ENCODE peak calls at places on chromosome 6, in five cellular contexts. I is sigmoid colon, J is mammary epithelial cell, X is hepatocyte, M is lung. O is an unnamed sample. For H3K4me1, the result is how much of the 10 kb centered on the place peaks cover.

GRCh38 chr6:27836783-27837635 is 75.2 kb downstream of the OR2B2 start:
- DNase-seq in I (peak), J (peak), M (peak), X (peak), O (peak)

GRCh38 chr6:10166031-10166430 is 248.8 kb downstream of the TFAP2A start:
- DNase-seq in M (no peak), J (no peak), I (no peak), X (no peak), O (no peak)

GRCh38 chr6:18360188-18360587 is 27.0 kb upstream of the RNF144B start:
- DNase-seq in X (no peak), J (no peak), M (no peak), I (no peak), O (no peak)

GRCh38 chr6:28225056-28225834 is at the start of gene ZSCAN9:
- DNase-seq in M (peak), J (peak), X (peak), I (peak), O (peak)

GRCh38 chr6:21676769-21677168 is 83.2 kb downstream of the SOX4 start:
- DNase-seq in I (no peak), X (no peak), J (no peak), M (no peak), O (no peak)

GRCh38 chr6:17038316-17038715 is 63.5 kb upstream of the STMND1 start:
- DNase-seq in I (no peak), M (no peak), J (no peak), X (no peak), O (no peak)

GRCh38 chr6:84648444-84648843 is 116.0 kb downstream of the TBX18 start:
- DNase-seq in J (no peak), M (no peak), I (no peak), X (no peak), O (no peak)

GRCh38 chr6:132362318-132363185 is 38.7 kb downstream of the MOXD1 start:
- DNase-seq in J (no peak), M (no peak), I (no peak), X (peak), O (no peak)

GRCh38 chr6:112298816-112299281 is 44.5 kb upstream of the LAMA4 start:
- DNase-seq in M (no peak), J (peak), X (no peak), I (no peak), O (no peak)

GRCh38 chr6:166626177-166627038 is 643 bp downstream of the RPS6KA2 start:
- DNase-seq in M (peak), X (peak), I (no peak), J (peak), O (peak)

GRCh38 chr6:30207619-30208295 is 5.4 kb downstream of the TRIM26 start:
- DNase-seq in J (peak), X (no peak), I (no peak), M (no peak), O (no peak)

GRCh38 chr6:36373368-36374009 is 14.0 kb downstream of the ETV7 start:
- DNase-seq in I (no peak), M (no peak), X (no peak), J (peak), O (no peak)

GRCh38 chr6:151948007-151948745 is 140.7 kb downstream of the ESR1 start:
- DNase-seq in I (no peak), J (no peak), X (no peak), M (no peak), O (no peak)

GRCh38 chr6:28953039-28953872 is 29.5 kb upstream of the TRIM27 start:
- DNase-seq in X (peak), M (peak), J (peak), I (no peak), O (peak)

GRCh38 chr6:53312355-53312754 is 36.4 kb downstream of the ELOVL5 start:
- DNase-seq in J (no peak), M (no peak), X (no peak), I (no peak), O (no peak)

GRCh38 chr6:10621227-10621626 is 73.2 kb downstream of the C6orf52 start:
- DNase-seq in I (no peak), J (no peak), M (no peak), X (peak), O (no peak)

GRCh38 chr6:157668690-157669089 is 154.4 kb upstream of the SNX9 start:
- DNase-seq in J (no peak), X (no peak), M (peak), I (no peak), O (no peak)

GRCh38 chr6:125558907-125559306 is 190.5 kb upstream of the HEY2 start:
- DNase-seq in X (peak), M (no peak), J (peak), I (no peak), O (no peak)

GRCh38 chr6:28137458-28138020 is 4.1 kb upstream of the ZKSCAN8 start:
- DNase-seq in M (no peak), I (no peak), X (peak), J (no peak), O (no peak)

GRCh38 chr6:33192105-33192646 is at the start of gene COL11A2:
- DNase-seq in M (no peak), X (no peak), J (no peak), I (no peak), O (peak)

GRCh38 chr6:332671-333070 is 40.4 kb downstream of the DUSP22 start:
- DNase-seq in J (peak), M (no peak), I (no peak), X (no peak), O (no peak)

GRCh38 chr6:116253188-116253504 is 729 bp downstream of the TSPYL4 start:
- DNase-seq in M (no peak), X (no peak), I (no peak), J (no peak), O (no peak)

GRCh38 chr6:30884521-30885480 is 482 bp downstream of the DDR1 start:
- DNase-seq in I (peak), X (peak), M (peak), J (peak), O (peak)

GRCh38 chr6:11909696-11910132 is 102.4 kb upstream of the HIVEP1 start:
- DNase-seq in X (no peak), M (no peak), I (no peak), J (peak), O (no peak)

DNA sequence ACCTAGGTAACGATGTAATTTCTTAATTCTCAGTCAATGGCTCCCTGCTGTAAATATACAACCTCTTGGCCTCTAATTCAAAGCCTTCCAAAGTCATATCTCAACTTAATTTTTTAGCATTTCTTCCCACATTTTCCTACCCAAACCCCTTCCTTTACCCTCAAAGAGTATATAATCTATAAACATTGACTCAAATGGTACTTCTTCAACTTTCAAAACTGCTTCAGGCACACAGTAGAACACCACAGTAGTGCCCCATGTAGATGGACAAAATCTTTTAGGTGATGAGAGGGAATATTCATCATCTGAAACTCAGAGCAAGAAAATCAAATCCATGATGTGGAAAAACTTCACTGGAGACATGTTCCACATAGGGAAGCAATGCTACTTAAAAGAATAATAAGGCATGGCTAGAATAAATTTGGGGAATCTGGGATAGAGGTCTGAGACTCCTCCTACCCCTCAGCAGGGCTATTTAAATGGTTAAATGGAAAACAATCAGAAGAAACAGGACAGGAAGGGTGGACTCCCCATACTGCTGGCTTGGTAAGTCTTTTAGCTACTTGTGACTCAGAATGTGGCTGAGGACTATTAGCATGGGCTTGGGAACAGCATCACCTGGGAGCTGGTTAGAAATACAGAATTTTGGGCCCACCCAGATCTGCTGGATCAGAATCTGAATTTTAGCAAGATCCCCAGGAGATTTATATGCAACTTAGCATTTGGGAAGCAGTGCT is 6.4 kb downstream of the SLC22A2 start:
- DNase-seq in J (no peak), X (no peak), I (no peak), M (no peak), O (no peak)
- H3K4me1 ChIP-seq in J (under half), X (under half), I (under half), M (under half), O (under half)

GRCh38 chr6:95815389-95816056 is 200.3 kb upstream of the FUT9 start:
- DNase-seq in J (no peak), M (no peak), X (peak), I (no peak), O (no peak)
- H3K4me1 ChIP-seq in J (under half), M (under half), X (under half), I (under half), O (under half)

GRCh38 chr6:26029570-26029856 is 57.7 kb upstream of the HFE start:
- DNase-seq in X (no peak), M (no peak), I (no peak), J (no peak), O (no peak)

GRCh38 chr6:26027491-26028211 is 59.6 kb upstream of the HFE start:
- DNase-seq in J (no peak), X (no peak), I (no peak), M (no peak), O (no peak)

GRCh38 chr6:26028753-26029569 is 58.3 kb upstream of the HFE start:
- DNase-seq in X (no peak), J (no peak), I (no peak), M (no peak), O (no peak)

GRCh38 chr6:26026833-26027490 is 60.3 kb upstream of the HFE start:
- DNase-seq in X (peak), M (peak), I (peak), J (peak), O (peak)

DNA sequence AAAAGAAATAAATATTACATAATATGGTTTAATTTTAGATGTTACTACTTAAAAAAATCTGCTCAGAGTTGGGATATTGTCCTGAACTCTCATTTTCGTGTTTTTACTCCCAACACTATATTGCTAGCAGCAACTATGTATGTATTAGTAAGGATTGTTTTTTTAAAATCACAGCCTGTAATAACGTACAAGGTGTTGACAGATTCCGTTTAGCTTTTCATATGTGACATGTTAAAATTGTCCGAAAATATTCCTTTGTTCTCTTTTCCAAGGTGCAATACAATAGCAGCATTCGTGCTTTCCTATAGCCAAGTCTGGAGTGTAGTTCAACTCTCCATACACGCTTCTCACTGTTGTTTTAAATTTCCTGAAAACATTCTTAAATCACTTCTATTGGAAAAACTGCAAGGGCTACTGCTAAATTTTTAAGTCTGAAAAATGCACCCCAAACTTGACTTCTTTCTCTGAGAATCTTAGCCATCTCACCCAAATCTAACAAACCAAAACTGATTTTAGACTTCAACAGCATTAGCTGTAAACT is 58.9 kb upstream of the HFE start:
- DNase-seq in J (no peak), M (no peak), X (no peak), I (no peak), O (no peak)
- H3K4me1 ChIP-seq in J (under half), M (under half), X (under half), I (under half), O (under half)

DNA sequence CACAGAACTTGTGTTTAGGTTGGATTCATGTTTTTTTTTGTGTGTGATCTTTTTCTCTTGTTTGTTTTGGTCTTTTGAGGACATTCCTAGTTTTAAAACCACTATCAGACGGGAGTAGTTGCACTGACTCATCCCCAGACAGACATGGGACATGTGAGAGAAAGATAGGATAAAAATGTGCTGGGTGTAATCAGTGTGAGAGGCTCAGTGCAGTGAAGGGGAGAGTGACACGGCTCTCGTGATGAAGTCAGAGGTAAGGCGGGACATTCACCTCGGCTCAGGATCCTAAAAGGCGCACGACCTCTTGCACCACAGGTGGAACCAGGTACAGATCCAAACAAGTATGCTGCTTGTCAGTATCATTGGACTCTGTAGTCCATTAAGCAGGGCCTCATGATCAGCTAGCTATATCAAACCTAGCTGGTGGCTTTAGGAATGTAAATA is 17.9 kb downstream of the FOXO3 start:
- DNase-seq in X (peak), M (no peak), J (no peak), I (no peak), O (no peak)
- H3K4me1 ChIP-seq in X (half or more), M (under half), J (under half), I (half or more), O (half or more)

GRCh38 chr6:142867988-142868818 is 76.8 kb downstream of the HIVEP2 start:
- DNase-seq in M (peak), J (no peak), I (no peak), X (no peak), O (no peak)
- H3K4me1 ChIP-seq in M (under half), J (under half), I (under half), X (under half), O (half or more)

GRCh38 chr6:6002809-6003333 is 3.9 kb downstream of the NRN1 start:
- DNase-seq in X (no peak), M (no peak), J (no peak), I (no peak), O (no peak)
- H3K4me1 ChIP-seq in X (under half), M (under half), J (under half), I (under half), O (half or more)

DNA sequence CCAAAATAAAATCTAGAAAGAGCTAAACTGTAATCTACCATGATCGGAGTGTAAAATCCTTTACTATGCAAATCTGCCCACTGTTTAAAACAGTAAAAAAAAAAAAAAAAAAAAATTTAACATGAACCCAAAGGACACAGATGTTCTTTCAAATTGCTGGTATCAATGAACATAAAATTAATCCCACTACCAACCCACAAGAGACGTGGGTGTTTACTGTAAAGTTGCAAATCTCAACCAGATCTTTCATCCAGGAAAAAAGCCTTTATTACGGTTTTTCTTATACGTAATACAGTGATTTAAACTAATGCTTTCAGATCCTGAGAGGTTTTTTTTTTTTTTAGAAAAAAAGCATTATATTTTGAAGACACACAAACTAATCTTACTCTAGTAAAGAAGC is 2.5 kb downstream of the CDK19 start:
- DNase-seq in J (no peak), I (no peak), X (no peak), M (no peak), O (no peak)
- H3K4me1 ChIP-seq in J (under half), I (under half), X (under half), M (under half), O (under half)

GRCh38 chr6:35230498-35230897 is 16.7 kb downstream of the SCUBE3 start:
- DNase-seq in M (no peak), I (no peak), J (no peak), X (no peak), O (no peak)
- H3K4me1 ChIP-seq in M (under half), I (under half), J (under half), X (under half), O (under half)

GRCh38 chr6:57305112-57305511 is 12.3 kb upstream of the PRIM2 start:
- DNase-seq in J (no peak), I (no peak), X (no peak), M (no peak), O (no peak)

GRCh38 chr6:57305754-57306153 is 11.7 kb upstream of the PRIM2 start:
- DNase-seq in M (no peak), I (no peak), X (no peak), J (no peak), O (no peak)

GRCh38 chr6:57302477-57302876 is 15.0 kb upstream of the PRIM2 start:
- DNase-seq in M (no peak), X (no peak), I (no peak), J (no peak), O (no peak)

GRCh38 chr6:57303931-57304681 is 13.3 kb upstream of the PRIM2 start:
- DNase-seq in X (no peak), I (no peak), J (no peak), M (no peak), O (no peak)

DNA sequence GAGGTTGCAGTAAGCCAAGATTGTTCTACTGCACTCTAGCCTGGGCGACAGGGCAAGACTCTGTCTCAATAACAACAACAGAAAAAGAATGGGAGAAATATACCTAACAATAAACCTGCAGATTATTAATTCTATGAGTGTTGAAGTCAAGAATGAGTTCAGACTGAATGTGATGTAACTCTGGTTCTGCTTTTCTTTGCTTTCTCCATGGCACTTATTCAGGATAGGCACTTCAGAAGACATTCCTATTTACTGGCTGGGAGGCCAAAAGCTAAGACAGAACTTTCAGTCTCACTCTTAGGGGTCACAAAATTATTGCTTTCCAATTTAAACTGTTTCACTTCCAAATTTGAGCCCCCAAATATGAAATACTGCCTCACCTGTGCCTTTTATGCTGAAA is 15.7 kb upstream of the PRIM2 start:
- DNase-seq in X (no peak), J (no peak), I (no peak), M (no peak), O (no peak)
- H3K4me1 ChIP-seq in X (under half), J (under half), I (half or more), M (under half), O (under half)

O was measured in CD8-positive, alpha-beta memory T cell.